ENCODE peak calls at places on chromosome 13, in eight cellular contexts. One of them, this sample, is unnamed.
A peak's percentile ranks its signal among the peaks of the same experiment; 100 is the strongest.

GRCh38 chr13:98842858-98843481 is 90.5 kb upstream of the SLC15A1 start:
- DNase-seq in B cell: peak; percentile 66
- DNase-seq in retina: peak; percentile 57
- DNase-seq in fibroblast of villous mesenchyme: peak; percentile 80
- DNase-seq in stromal cell of bone marrow: peak; percentile 54
- DNase-seq in cardiac muscle cell: peak; percentile 80
- DNase-seq in HFF-Myc: peak; percentile 61
- DNase-seq in astrocyte of the spinal cord: peak; percentile 76
- DNase-seq in this sample: peak; percentile 51

GRCh38 chr13:49183672-49184315 is 36.3 kb upstream of the MLNR start:
- DNase-seq in B cell: no peak
- DNase-seq in retina: no peak
- DNase-seq in fibroblast of villous mesenchyme: no peak
- DNase-seq in stromal cell of bone marrow: no peak
- DNase-seq in cardiac muscle cell: no peak
- DNase-seq in HFF-Myc: no peak
- DNase-seq in astrocyte of the spinal cord: no peak
- DNase-seq in this sample: no peak

GRCh38 chr13:113110852-113111315 is 5.3 kb downstream of the F7 start:
- DNase-seq in B cell: no peak
- DNase-seq in retina: no peak
- DNase-seq in fibroblast of villous mesenchyme: no peak
- DNase-seq in stromal cell of bone marrow: no peak
- DNase-seq in cardiac muscle cell: no peak
- DNase-seq in HFF-Myc: no peak
- DNase-seq in astrocyte of the spinal cord: no peak
- DNase-seq in this sample: no peak

GRCh38 chr13:35838356-35838755 is 292.8 kb downstream of the DCLK1 start:
- DNase-seq in B cell: no peak
- DNase-seq in retina: no peak
- DNase-seq in fibroblast of villous mesenchyme: peak; percentile 42
- DNase-seq in stromal cell of bone marrow: peak; percentile 55
- DNase-seq in cardiac muscle cell: no peak
- DNase-seq in HFF-Myc: no peak
- DNase-seq in astrocyte of the spinal cord: peak; percentile 87
- DNase-seq in this sample: no peak

GRCh38 chr13:26228080-26228479 is 6.0 kb upstream of the RNF6 start:
- DNase-seq in B cell: no peak
- DNase-seq in retina: no peak
- DNase-seq in fibroblast of villous mesenchyme: no peak
- DNase-seq in stromal cell of bone marrow: no peak
- DNase-seq in cardiac muscle cell: no peak
- DNase-seq in HFF-Myc: no peak
- DNase-seq in astrocyte of the spinal cord: no peak
- DNase-seq in this sample: no peak

GRCh38 chr13:80436571-80437169 is 95.7 kb upstream of the SPRY2 start:
- DNase-seq in B cell: no peak
- DNase-seq in retina: no peak
- DNase-seq in fibroblast of villous mesenchyme: peak; percentile 50
- DNase-seq in stromal cell of bone marrow: peak; percentile 23
- DNase-seq in cardiac muscle cell: no peak
- DNase-seq in HFF-Myc: no peak
- DNase-seq in astrocyte of the spinal cord: peak; percentile 76
- DNase-seq in this sample: no peak

GRCh38 chr13:36919833-36920611 is at the start of gene SMAD9:
- DNase-seq in B cell: peak; percentile 9
- DNase-seq in retina: peak; percentile 41
- DNase-seq in fibroblast of villous mesenchyme: peak; percentile 54
- DNase-seq in stromal cell of bone marrow: peak; percentile 41
- DNase-seq in cardiac muscle cell: peak; percentile 92
- DNase-seq in HFF-Myc: no peak
- DNase-seq in astrocyte of the spinal cord: peak; percentile 62
- DNase-seq in this sample: peak; percentile 32

GRCh38 chr13:29887030-29887557 is 36.7 kb upstream of the UBL3 start:
- DNase-seq in B cell: no peak
- DNase-seq in retina: no peak
- DNase-seq in fibroblast of villous mesenchyme: no peak
- DNase-seq in stromal cell of bone marrow: no peak
- DNase-seq in cardiac muscle cell: no peak
- DNase-seq in HFF-Myc: no peak
- DNase-seq in astrocyte of the spinal cord: no peak
- DNase-seq in this sample: no peak

GRCh38 chr13:103386341-103386740 is 320.1 kb upstream of the SLC10A2 start:
- DNase-seq in B cell: no peak
- DNase-seq in retina: no peak
- DNase-seq in fibroblast of villous mesenchyme: peak; percentile 2
- DNase-seq in stromal cell of bone marrow: peak; percentile 6
- DNase-seq in cardiac muscle cell: peak; percentile 72
- DNase-seq in HFF-Myc: no peak
- DNase-seq in astrocyte of the spinal cord: peak; percentile 84
- DNase-seq in this sample: no peak

GRCh38 chr13:28564030-28564429 is 69.1 kb upstream of the FLT1 start:
- DNase-seq in B cell: no peak
- DNase-seq in retina: no peak
- DNase-seq in fibroblast of villous mesenchyme: no peak
- DNase-seq in stromal cell of bone marrow: no peak
- DNase-seq in cardiac muscle cell: no peak
- DNase-seq in HFF-Myc: no peak
- DNase-seq in astrocyte of the spinal cord: no peak
- DNase-seq in this sample: no peak

GRCh38 chr13:105735269-105735668 is 800.2 kb downstream of the EFNB2 start:
- DNase-seq in B cell: no peak
- DNase-seq in retina: no peak
- DNase-seq in fibroblast of villous mesenchyme: peak; percentile 4
- DNase-seq in stromal cell of bone marrow: no peak
- DNase-seq in cardiac muscle cell: no peak
- DNase-seq in HFF-Myc: no peak
- DNase-seq in astrocyte of the spinal cord: peak; percentile 5
- DNase-seq in this sample: no peak

GRCh38 chr13:32164622-32165268 is 133.2 kb downstream of the FRY start:
- DNase-seq in B cell: peak; percentile 27
- DNase-seq in retina: peak; percentile 31
- DNase-seq in fibroblast of villous mesenchyme: peak; percentile 65
- DNase-seq in stromal cell of bone marrow: peak; percentile 46
- DNase-seq in cardiac muscle cell: peak; percentile 64
- DNase-seq in HFF-Myc: peak; percentile 69
- DNase-seq in astrocyte of the spinal cord: peak; percentile 75
- DNase-seq in this sample: peak; percentile 27

GRCh38 chr13:91741925-91742324 is 343.5 kb downstream of the GPC5 start:
- DNase-seq in B cell: no peak
- DNase-seq in retina: no peak
- DNase-seq in fibroblast of villous mesenchyme: no peak
- DNase-seq in stromal cell of bone marrow: no peak
- DNase-seq in cardiac muscle cell: no peak
- DNase-seq in HFF-Myc: no peak
- DNase-seq in astrocyte of the spinal cord: no peak
- DNase-seq in this sample: no peak

GRCh38 chr13:66224644-66225043 is 1005.5 kb downstream of the PCDH9 start:
- DNase-seq in B cell: no peak
- DNase-seq in retina: no peak
- DNase-seq in fibroblast of villous mesenchyme: no peak
- DNase-seq in stromal cell of bone marrow: no peak
- DNase-seq in cardiac muscle cell: no peak
- DNase-seq in HFF-Myc: no peak
- DNase-seq in astrocyte of the spinal cord: no peak
- DNase-seq in this sample: no peak

GRCh38 chr13:29976535-29976934 is 126.1 kb upstream of the UBL3 start:
- DNase-seq in B cell: no peak
- DNase-seq in retina: no peak
- DNase-seq in fibroblast of villous mesenchyme: no peak
- DNase-seq in stromal cell of bone marrow: no peak
- DNase-seq in cardiac muscle cell: no peak
- DNase-seq in HFF-Myc: no peak
- DNase-seq in astrocyte of the spinal cord: no peak
- DNase-seq in this sample: no peak

This sample was measured in amniotic stem cell.